ENCODE peak calls at places on chromosomes 13 and 19, in ten cellular contexts. One of them, this sample, is unnamed.

GRCh38 chr13:57918913-57919312 is 287.4 kb downstream of the PCDH17 start:
- DNase-seq in body of pancreas: no peak
- DNase-seq in IMR-90: no peak
- DNase-seq in prostate gland: no peak
- DNase-seq in tibial nerve: no peak
- DNase-seq in heart left ventricle: no peak
- DNase-seq in stomach: no peak
- DNase-seq in spleen: no peak
- DNase-seq in GM12892: no peak
- DNase-seq in H54: no peak
- DNase-seq in this sample: no peak

GRCh38 chr19:27972291-27973040 is 1240.5 kb downstream of the UQCRFS1 start:
- DNase-seq in IMR-90: no peak
- DNase-seq in body of pancreas: peak
- DNase-seq in GM12892: no peak
- DNase-seq in heart left ventricle: no peak
- DNase-seq in spleen: no peak
- DNase-seq in stomach: no peak
- DNase-seq in prostate gland: peak
- DNase-seq in tibial nerve: no peak
- DNase-seq in H54: peak
- DNase-seq in this sample: no peak

GRCh38 chr13:36124236-36124822 is 6.9 kb downstream of the DCLK1 start:
- DNase-seq in heart left ventricle: peak
- DNase-seq in prostate gland: no peak
- DNase-seq in body of pancreas: no peak
- DNase-seq in IMR-90: peak
- DNase-seq in H54: no peak
- DNase-seq in tibial nerve: no peak
- DNase-seq in GM12892: no peak
- DNase-seq in stomach: no peak
- DNase-seq in spleen: no peak
- DNase-seq in this sample: no peak

GRCh38 chr13:72983085-72983768 is 75.6 kb upstream of the KLF5 start:
- DNase-seq in tibial nerve: no peak
- DNase-seq in heart left ventricle: no peak
- DNase-seq in spleen: no peak
- DNase-seq in prostate gland: no peak
- DNase-seq in body of pancreas: peak
- DNase-seq in GM12892: no peak
- DNase-seq in H54: no peak
- DNase-seq in stomach: peak
- DNase-seq in IMR-90: peak
- DNase-seq in this sample: no peak

GRCh38 chr19:813359-814107 is 8.2 kb downstream of the PLPPR3 start:
- DNase-seq in H54: no peak
- DNase-seq in tibial nerve: no peak
- DNase-seq in body of pancreas: no peak
- DNase-seq in heart left ventricle: peak
- DNase-seq in spleen: no peak
- DNase-seq in stomach: no peak
- DNase-seq in IMR-90: no peak
- DNase-seq in prostate gland: no peak
- DNase-seq in GM12892: peak
- DNase-seq in this sample: no peak

GRCh38 chr19:1864480-1865171 is 1.2 kb upstream of the KLF16 start:
- DNase-seq in heart left ventricle: peak
- DNase-seq in IMR-90: peak
- DNase-seq in H54: peak
- DNase-seq in prostate gland: peak
- DNase-seq in spleen: peak
- DNase-seq in stomach: peak
- DNase-seq in tibial nerve: no peak
- DNase-seq in GM12892: peak
- DNase-seq in body of pancreas: peak
- DNase-seq in this sample: peak

GRCh38 chr19:16573296-16573695 is 1.1 kb upstream of the SLC35E1 start:
- DNase-seq in GM12892: no peak
- DNase-seq in prostate gland: no peak
- DNase-seq in stomach: no peak
- DNase-seq in heart left ventricle: no peak
- DNase-seq in tibial nerve: no peak
- DNase-seq in body of pancreas: no peak
- DNase-seq in H54: no peak
- DNase-seq in spleen: no peak
- DNase-seq in IMR-90: no peak
- DNase-seq in this sample: no peak

GRCh38 chr13:30329009-30329585 is 21.7 kb upstream of the KATNAL1 start:
- DNase-seq in H54: no peak
- DNase-seq in prostate gland: no peak
- DNase-seq in tibial nerve: no peak
- DNase-seq in spleen: no peak
- DNase-seq in GM12892: no peak
- DNase-seq in body of pancreas: no peak
- DNase-seq in IMR-90: no peak
- DNase-seq in stomach: no peak
- DNase-seq in heart left ventricle: no peak
- DNase-seq in this sample: no peak

GRCh38 chr13:105063676-105064075 is 1471.8 kb downstream of the EFNB2 start:
- DNase-seq in spleen: no peak
- DNase-seq in IMR-90: peak
- DNase-seq in stomach: no peak
- DNase-seq in GM12892: no peak
- DNase-seq in H54: no peak
- DNase-seq in heart left ventricle: no peak
- DNase-seq in prostate gland: no peak
- DNase-seq in body of pancreas: no peak
- DNase-seq in tibial nerve: no peak
- DNase-seq in this sample: no peak

GRCh38 chr19:15358918-15359317 is 20.7 kb downstream of the AKAP8 start:
- DNase-seq in body of pancreas: no peak
- DNase-seq in spleen: no peak
- DNase-seq in tibial nerve: no peak
- DNase-seq in H54: no peak
- DNase-seq in IMR-90: peak
- DNase-seq in heart left ventricle: no peak
- DNase-seq in prostate gland: no peak
- DNase-seq in GM12892: no peak
- DNase-seq in stomach: no peak
- DNase-seq in this sample: no peak

GRCh38 chr19:57964761-57965160 is 9.6 kb downstream of the C19orf18 start:
- DNase-seq in spleen: no peak
- DNase-seq in heart left ventricle: no peak
- DNase-seq in H54: no peak
- DNase-seq in tibial nerve: no peak
- DNase-seq in stomach: no peak
- DNase-seq in GM12892: no peak
- DNase-seq in prostate gland: no peak
- DNase-seq in body of pancreas: no peak
- DNase-seq in IMR-90: no peak
- DNase-seq in this sample: no peak

GRCh38 chr19:50501186-50501567 is 9.8 kb downstream of the JOSD2 start:
- DNase-seq in heart left ventricle: no peak
- DNase-seq in body of pancreas: no peak
- DNase-seq in stomach: no peak
- DNase-seq in tibial nerve: no peak
- DNase-seq in IMR-90: no peak
- DNase-seq in prostate gland: no peak
- DNase-seq in spleen: peak
- DNase-seq in GM12892: no peak
- DNase-seq in H54: no peak
- DNase-seq in this sample: peak

GRCh38 chr19:42075616-42076374 is at the start of gene ZNF574:
- DNase-seq in GM12892: peak
- DNase-seq in H54: peak
- DNase-seq in body of pancreas: peak
- DNase-seq in spleen: peak
- DNase-seq in stomach: peak
- DNase-seq in tibial nerve: peak
- DNase-seq in heart left ventricle: peak
- DNase-seq in IMR-90: peak
- DNase-seq in prostate gland: peak
- DNase-seq in this sample: peak
- TF ChIP-seq POLR2A in GM12892: peak
- TF ChIP-seq POLR2A in H54: peak
- TF ChIP-seq POLR2A in body of pancreas: peak
- TF ChIP-seq POLR2A in spleen: peak
- TF ChIP-seq POLR2A in stomach: peak
- TF ChIP-seq POLR2A in tibial nerve: peak
- TF ChIP-seq POLR2A in heart left ventricle: no peak
- TF ChIP-seq POLR2A in IMR-90: peak
- TF ChIP-seq POLR2A in prostate gland: peak
- TF ChIP-seq POLR2A in this sample: peak

GRCh38 chr19:45636275-45636674 is 2.9 kb downstream of the EML2 start:
- DNase-seq in H54: no peak
- DNase-seq in heart left ventricle: no peak
- DNase-seq in stomach: no peak
- DNase-seq in spleen: no peak
- DNase-seq in GM12892: no peak
- DNase-seq in body of pancreas: no peak
- DNase-seq in prostate gland: no peak
- DNase-seq in IMR-90: no peak
- DNase-seq in tibial nerve: no peak
- DNase-seq in this sample: no peak

GRCh38 chr19:45629704-45630103 is 9.5 kb downstream of the EML2 start:
- DNase-seq in IMR-90: no peak
- DNase-seq in stomach: no peak
- DNase-seq in heart left ventricle: no peak
- DNase-seq in H54: no peak
- DNase-seq in body of pancreas: no peak
- DNase-seq in spleen: no peak
- DNase-seq in prostate gland: no peak
- DNase-seq in tibial nerve: no peak
- DNase-seq in GM12892: no peak
- DNase-seq in this sample: no peak

GRCh38 chr19:45630463-45630862 is 8.7 kb downstream of the EML2 start:
- DNase-seq in stomach: no peak
- DNase-seq in tibial nerve: no peak
- DNase-seq in H54: peak
- DNase-seq in spleen: no peak
- DNase-seq in GM12892: no peak
- DNase-seq in body of pancreas: no peak
- DNase-seq in prostate gland: no peak
- DNase-seq in IMR-90: peak
- DNase-seq in heart left ventricle: no peak
- DNase-seq in this sample: no peak

GRCh38 chr19:45636902-45637301 is 2.3 kb downstream of the EML2 start:
- DNase-seq in heart left ventricle: no peak
- DNase-seq in spleen: no peak
- DNase-seq in H54: no peak
- DNase-seq in prostate gland: no peak
- DNase-seq in GM12892: no peak
- DNase-seq in body of pancreas: no peak
- DNase-seq in IMR-90: no peak
- DNase-seq in stomach: no peak
- DNase-seq in tibial nerve: no peak
- DNase-seq in this sample: no peak

GRCh38 chr19:45632468-45633196 is 6.6 kb downstream of the EML2 start:
- DNase-seq in stomach: peak
- DNase-seq in H54: peak
- DNase-seq in heart left ventricle: peak
- DNase-seq in prostate gland: peak
- DNase-seq in tibial nerve: no peak
- DNase-seq in IMR-90: peak
- DNase-seq in spleen: no peak
- DNase-seq in GM12892: no peak
- DNase-seq in body of pancreas: peak
- DNase-seq in this sample: peak
- TF ChIP-seq POLR2A in stomach: no peak
- TF ChIP-seq POLR2A in H54: no peak
- TF ChIP-seq POLR2A in heart left ventricle: no peak
- TF ChIP-seq POLR2A in prostate gland: peak
- TF ChIP-seq POLR2A in tibial nerve: no peak
- TF ChIP-seq POLR2A in IMR-90: no peak
- TF ChIP-seq POLR2A in spleen: no peak
- TF ChIP-seq POLR2A in GM12892: no peak
- TF ChIP-seq POLR2A in body of pancreas: no peak
- TF ChIP-seq POLR2A in this sample: no peak

GRCh38 chr19:4052114-4052992 is 14.3 kb downstream of the ZBTB7A start:
- DNase-seq in stomach: peak
- DNase-seq in body of pancreas: peak
- DNase-seq in spleen: no peak
- DNase-seq in prostate gland: no peak
- DNase-seq in tibial nerve: no peak
- DNase-seq in H54: peak
- DNase-seq in GM12892: no peak
- DNase-seq in heart left ventricle: peak
- DNase-seq in IMR-90: peak
- DNase-seq in this sample: no peak
- TF ChIP-seq POLR2A in stomach: no peak
- TF ChIP-seq POLR2A in body of pancreas: no peak
- TF ChIP-seq POLR2A in spleen: no peak
- TF ChIP-seq POLR2A in prostate gland: no peak
- TF ChIP-seq POLR2A in tibial nerve: no peak
- TF ChIP-seq POLR2A in H54: no peak
- TF ChIP-seq POLR2A in GM12892: no peak
- TF ChIP-seq POLR2A in heart left ventricle: no peak
- TF ChIP-seq POLR2A in IMR-90: no peak
- TF ChIP-seq POLR2A in this sample: no peak

GRCh38 chr13:32311188-32311897 is 3.8 kb downstream of the ZAR1L start:
- DNase-seq in H54: no peak
- DNase-seq in stomach: no peak
- DNase-seq in IMR-90: no peak
- DNase-seq in tibial nerve: no peak
- DNase-seq in heart left ventricle: no peak
- DNase-seq in spleen: peak
- DNase-seq in GM12892: no peak
- DNase-seq in body of pancreas: no peak
- DNase-seq in prostate gland: no peak
- DNase-seq in this sample: no peak
- TF ChIP-seq POLR2A in H54: no peak
- TF ChIP-seq POLR2A in stomach: no peak
- TF ChIP-seq POLR2A in IMR-90: no peak
- TF ChIP-seq POLR2A in tibial nerve: no peak
- TF ChIP-seq POLR2A in heart left ventricle: no peak
- TF ChIP-seq POLR2A in spleen: no peak
- TF ChIP-seq POLR2A in GM12892: no peak
- TF ChIP-seq POLR2A in body of pancreas: no peak
- TF ChIP-seq POLR2A in prostate gland: no peak
- TF ChIP-seq POLR2A in this sample: no peak

DNA sequence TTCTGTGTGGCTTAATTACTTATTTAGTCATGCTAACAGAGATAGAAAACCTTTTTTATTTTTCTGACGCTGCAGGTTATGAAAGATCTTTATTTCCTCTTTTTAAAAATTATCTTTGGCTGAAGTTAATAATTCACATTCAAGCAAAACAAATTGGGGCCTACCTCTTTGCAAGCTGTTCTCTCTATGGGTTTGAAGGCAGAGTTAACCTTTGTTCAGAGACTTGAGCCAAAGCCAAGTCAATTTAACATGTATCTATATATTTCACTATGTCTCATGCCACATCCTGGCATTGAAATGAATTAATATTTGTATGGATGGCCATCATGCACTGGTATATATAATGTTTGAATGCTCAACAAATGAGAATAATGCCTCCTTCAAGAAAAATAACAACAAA is 677.3 kb upstream of the GPC6 start:
- DNase-seq in tibial nerve: no peak
- DNase-seq in heart left ventricle: no peak
- DNase-seq in spleen: no peak
- DNase-seq in stomach: no peak
- DNase-seq in prostate gland: no peak
- DNase-seq in H54: no peak
- DNase-seq in body of pancreas: no peak
- DNase-seq in IMR-90: no peak
- DNase-seq in GM12892: no peak
- DNase-seq in this sample: no peak
- TF ChIP-seq POLR2A in tibial nerve: no peak
- TF ChIP-seq POLR2A in heart left ventricle: no peak
- TF ChIP-seq POLR2A in spleen: no peak
- TF ChIP-seq POLR2A in stomach: no peak
- TF ChIP-seq POLR2A in prostate gland: no peak
- TF ChIP-seq POLR2A in H54: no peak
- TF ChIP-seq POLR2A in body of pancreas: no peak
- TF ChIP-seq POLR2A in IMR-90: no peak
- TF ChIP-seq POLR2A in GM12892: no peak
- TF ChIP-seq POLR2A in this sample: no peak

This sample was measured in gastrocnemius medialis.